ENCODE peak calls at places on chromosomes 4 and X, in four cellular contexts. I is small intestine, G is psoas muscle, D is colonic mucosa. T is an unnamed sample.

GRCh38 chr4:26105815-26106699 is 192.0 kb downstream of the SMIM20 start:
- DNase-seq in G (no peak), D (no peak), I (no peak), T (no peak)

GRCh38 chrX:13009256-13009655 is 34.3 kb downstream of the TMSB4X start:
- DNase-seq in I (no peak), D (no peak), G (no peak), T (no peak)

GRCh38 chr4:41438564-41438963 is 99.4 kb upstream of the LIMCH1 start:
- DNase-seq in I (no peak), D (no peak), G (no peak), T (no peak)

GRCh38 chr4:81259151-81259550 is 44.1 kb upstream of the PRKG2 start:
- DNase-seq in G (no peak), I (peak), D (no peak), T (no peak)

GRCh38 chr4:111869339-111869738 is 275.9 kb upstream of the FAM241A start:
- DNase-seq in D (no peak), G (no peak), I (no peak), T (no peak)

GRCh38 chr4:129362685-129363274 is 266.8 kb downstream of the C4orf33 start:
- DNase-seq in I (peak), D (peak), G (no peak), T (peak)

GRCh38 chrX:27675493-27675892 is 85.3 kb downstream of the DCAF8L2 start:
- DNase-seq in G (no peak), I (no peak), D (no peak), T (no peak)

GRCh38 chr4:158008551-158009218 is 164.1 kb downstream of the GASK1B start:
- DNase-seq in I (no peak), D (no peak), G (no peak), T (no peak)

GRCh38 chr4:187887886-187888285 is 107.7 kb upstream of the ZFP42 start:
- DNase-seq in D (no peak), I (no peak), G (no peak), T (no peak)

GRCh38 chr4:152115794-152116193 is 355.0 kb upstream of the GATB start:
- DNase-seq in I (peak), D (no peak), G (no peak), T (no peak)

GRCh38 chr4:61517144-61517543 is 317.0 kb downstream of the ADGRL3 start:
- DNase-seq in G (no peak), D (peak), I (peak), T (no peak)

GRCh38 chr4:25592670-25593069 is 63.0 kb upstream of the SLC34A2 start:
- DNase-seq in D (no peak), I (no peak), G (no peak), T (no peak)

GRCh38 chrX:153554519-153555167 is 37.2 kb downstream of the ATP2B3 start:
- DNase-seq in I (peak), G (peak), D (peak), T (peak)

GRCh38 chr4:139123910-139124309 is 53.1 kb downstream of the ELF2 start:
- DNase-seq in G (no peak), I (no peak), D (no peak), T (no peak)

GRCh38 chr4:139557506-139558110 is 1.6 kb upstream of the SETD7 start:
- DNase-seq in G (no peak), D (peak), I (peak), T (no peak)

GRCh38 chr4:42785817-42786216 is 106.7 kb upstream of the GRXCR1 start:
- DNase-seq in I (no peak), G (no peak), D (no peak), T (no peak)

GRCh38 chr4:124753941-124754581 is 41.5 kb upstream of the ANKRD50 start:
- DNase-seq in D (no peak), G (no peak), I (no peak), T (no peak)

GRCh38 chr4:101793397-101793796 is 2.9 kb downstream of the BANK1 start:
- DNase-seq in I (no peak), D (no peak), G (no peak), T (no peak)
- H3K27ac ChIP-seq in I (no peak), D (no peak), G (no peak), T (no peak)

DNA sequence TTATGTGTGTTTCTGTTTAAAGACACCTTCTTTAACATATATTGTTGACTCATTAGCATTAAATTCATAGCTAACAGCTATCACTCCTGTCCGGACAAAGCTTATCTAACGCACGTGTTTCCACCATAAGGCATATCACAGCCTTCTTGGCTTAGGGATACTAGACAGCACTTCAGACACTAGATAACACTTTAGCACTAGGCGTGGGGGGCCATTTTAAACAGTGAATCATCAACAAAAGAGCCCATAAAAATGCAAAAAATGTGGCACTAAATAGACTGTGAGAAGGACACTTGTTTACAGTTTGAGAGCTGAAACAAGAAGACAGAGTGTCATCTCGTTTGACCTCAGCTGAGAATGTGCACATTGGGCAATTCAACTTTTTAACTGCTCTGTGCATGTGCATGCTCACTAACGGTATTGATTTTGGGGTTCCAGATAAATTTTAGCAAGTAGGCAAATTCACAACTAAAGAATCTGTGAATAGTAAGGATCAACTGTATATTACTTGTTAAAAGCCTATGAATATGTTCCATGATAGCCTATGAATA is 58.9 kb upstream of the RAI2 start:
- DNase-seq in I (no peak), G (no peak), D (no peak), T (no peak)
- H3K27ac ChIP-seq in I (no peak), G (no peak), D (no peak), T (no peak)

DNA sequence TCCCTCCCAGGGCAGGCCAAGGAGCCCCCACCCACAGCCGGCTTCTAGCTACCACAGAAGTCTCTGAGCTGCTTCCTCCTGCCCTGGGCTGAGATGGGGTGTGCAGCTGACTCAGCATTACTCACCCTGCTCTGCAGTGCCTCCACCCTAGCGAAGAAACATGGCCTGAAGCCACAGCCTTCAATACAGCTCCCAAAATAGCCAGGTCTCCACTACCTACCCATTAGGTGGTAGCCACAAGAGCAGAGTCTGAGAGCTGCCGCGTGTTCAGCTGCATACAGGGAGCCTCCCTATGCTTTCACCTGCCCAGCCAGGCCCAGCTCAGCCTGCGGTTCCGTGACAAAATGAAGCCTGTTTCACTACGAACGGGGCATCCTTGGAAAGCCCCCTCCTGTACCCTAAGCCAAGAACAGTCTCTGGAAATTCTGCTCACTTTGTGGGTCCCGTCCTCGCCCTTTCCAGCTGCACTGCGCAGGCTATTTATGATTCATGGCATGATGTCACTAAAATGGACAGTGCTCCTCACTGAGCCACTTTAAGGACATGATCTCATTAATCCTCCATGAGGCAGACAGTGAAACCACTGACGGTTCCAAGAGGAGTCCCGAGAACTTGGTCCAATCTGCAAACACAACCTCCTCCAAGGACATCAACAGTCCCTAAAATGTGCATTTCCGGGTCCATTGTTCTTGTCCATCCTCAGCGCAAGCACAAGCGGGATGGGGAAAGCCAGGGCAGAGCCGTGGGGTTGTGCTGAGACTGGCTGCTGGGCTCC is 20.2 kb downstream of the WDR1 start:
- DNase-seq in D (peak), G (peak), I (peak), T (peak)
- H3K27ac ChIP-seq in D (peak), G (peak), I (peak), T (peak)

GRCh38 chrX:123873956-123874355 is 14.1 kb downstream of the XIAP start:
- DNase-seq in D (no peak), I (no peak), G (no peak), T (no peak)
- H3K27ac ChIP-seq in D (no peak), I (no peak), G (no peak), T (no peak)

DNA sequence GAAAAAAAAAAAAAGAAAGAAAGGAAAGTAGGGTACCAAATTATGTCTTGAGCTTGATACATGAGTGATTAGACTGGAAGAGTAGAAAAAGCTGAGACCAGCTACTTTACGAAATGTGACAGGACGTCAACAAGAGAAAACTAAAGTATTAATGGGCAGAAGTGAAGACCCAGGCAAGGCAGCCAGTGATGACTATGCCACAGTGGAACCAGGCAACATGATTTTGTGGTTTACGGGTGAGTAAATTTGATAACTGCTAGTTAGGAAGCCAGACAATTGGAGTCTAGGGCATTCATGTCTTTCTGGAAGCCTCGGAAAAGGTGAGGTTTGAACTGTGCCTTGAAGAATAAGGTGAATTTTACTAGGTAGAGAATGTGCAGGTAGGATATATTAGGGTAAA is 326.4 kb downstream of the TENM3 start:
- DNase-seq in D (no peak), I (no peak), G (no peak), T (no peak)
- H3K27ac ChIP-seq in D (no peak), I (no peak), G (no peak), T (no peak)

DNA sequence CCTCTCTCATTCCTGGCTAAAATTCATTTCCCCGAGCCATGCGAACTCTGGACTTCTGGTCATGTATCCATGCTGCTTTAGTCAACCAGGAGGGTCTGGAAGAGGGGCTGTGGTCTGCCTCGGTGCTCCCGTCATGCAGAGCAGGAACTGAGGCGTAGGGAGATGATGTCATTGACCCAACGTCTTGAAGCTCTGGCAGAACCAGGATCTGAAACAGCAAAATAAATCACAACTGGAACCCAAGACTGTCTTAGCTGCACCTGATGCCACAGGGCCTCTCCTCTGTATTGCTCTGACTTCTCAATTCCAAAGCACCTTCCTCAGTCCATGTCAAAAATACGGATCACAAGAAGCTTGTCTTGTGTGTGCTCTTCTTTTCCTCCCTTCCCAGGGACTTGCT is 131.0 kb upstream of the LDB2 start:
- DNase-seq in D (no peak), G (no peak), I (no peak), T (no peak)
- H3K27ac ChIP-seq in D (no peak), G (no peak), I (no peak), T (no peak)

GRCh38 chr4:48138511-48138910 is 4.5 kb upstream of the TXK start:
- DNase-seq in G (no peak), D (no peak), I (no peak), T (no peak)

GRCh38 chr4:48141048-48141447 is 7.0 kb upstream of the TXK start:
- DNase-seq in I (peak), D (no peak), G (no peak), T (no peak)

GRCh38 chr4:48138936-48139335 is 4.9 kb upstream of the TXK start:
- DNase-seq in G (no peak), D (no peak), I (peak), T (no peak)

GRCh38 chr4:48139688-48140087 is 5.6 kb upstream of the TXK start:
- DNase-seq in I (no peak), D (no peak), G (no peak), T (no peak)

GRCh38 chr4:48137766-48138349 is 3.8 kb upstream of the TXK start:
- DNase-seq in I (peak), D (no peak), G (no peak), T (no peak)
- H3K27ac ChIP-seq in I (peak), D (no peak), G (no peak), T (no peak)

DNA sequence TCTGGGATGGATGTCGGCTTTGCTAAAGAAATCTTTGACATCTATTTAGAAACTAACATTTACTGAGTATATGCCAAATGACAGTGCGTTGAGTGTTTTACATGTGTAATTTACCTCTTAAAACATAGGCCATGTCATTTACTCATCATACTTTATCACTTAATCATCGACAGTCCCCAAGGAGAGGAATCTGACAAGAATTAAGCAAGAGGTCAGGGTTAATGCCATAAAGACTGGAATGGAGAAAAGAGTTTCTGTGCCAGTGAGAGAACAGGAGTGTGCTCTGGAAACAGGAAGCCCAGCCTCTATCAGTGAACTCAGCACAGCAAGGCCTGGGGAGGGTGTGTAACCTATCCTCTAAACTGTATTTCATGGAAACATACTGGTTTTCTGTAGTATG is 28.0 kb upstream of the AMOT start:
- DNase-seq in D (no peak), G (no peak), I (no peak), T (no peak)
- H3K27ac ChIP-seq in D (no peak), G (no peak), I (no peak), T (no peak)

GRCh38 chr4:115972967-115973366 is 859.5 kb upstream of the NDST4 start:
- DNase-seq in I (no peak), G (no peak), D (no peak), T (no peak)
- H3K27ac ChIP-seq in I (no peak), G (no peak), D (no peak), T (no peak)

DNA sequence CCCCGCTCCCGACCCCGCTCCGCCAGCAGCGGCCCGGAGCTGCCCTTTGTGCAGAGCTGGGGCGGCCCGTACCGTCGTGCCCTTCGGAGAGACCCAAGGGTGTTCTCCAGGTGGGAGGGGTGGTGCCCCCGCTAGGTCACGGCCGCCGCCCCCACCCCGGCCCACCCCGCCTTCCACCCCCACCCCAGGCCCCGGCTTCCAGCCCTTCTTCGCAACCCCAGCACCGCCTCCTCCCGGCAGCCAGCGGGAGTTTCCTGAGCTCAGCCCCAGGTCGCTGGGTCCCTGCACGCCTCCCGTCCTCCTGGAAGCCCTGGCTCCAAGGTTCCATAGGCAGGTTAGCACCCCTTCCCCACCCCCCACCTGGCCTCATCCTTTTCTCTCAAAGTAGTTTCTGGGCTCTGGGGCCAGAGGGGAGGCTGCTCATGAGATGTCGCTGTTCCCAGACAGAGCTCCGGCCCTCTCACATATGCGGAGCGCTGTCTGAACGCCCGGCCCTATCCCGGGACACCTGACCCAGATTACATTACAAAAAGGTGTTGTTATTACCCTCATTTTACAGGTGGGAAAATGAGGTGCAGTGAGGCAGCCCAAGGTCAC is 25.2 kb upstream of the FGFR3 start:
- DNase-seq in I (peak), G (no peak), D (peak), T (no peak)
- H3K27ac ChIP-seq in I (no peak), G (no peak), D (no peak), T (peak)